ENCODE peak calls at places on chromosomes 6 and 20, in six cellular contexts. J is uterus, E is heart left ventricle, D is IMR-90, A is endothelial cell, B is cardiac muscle cell. V is an unnamed sample.

GRCh38 chr6:16514249-16514648 is 247.0 kb downstream of the ATXN1 start:
- DNase-seq in D (peak; percentile 76), J (no peak), A (peak; percentile 29), E (no peak), B (peak; percentile 44), V (no peak)

GRCh38 chr20:43969501-43969900 is 54.8 kb downstream of the TOX2 start:
- DNase-seq in E (no peak), J (no peak), B (no peak), A (no peak), D (no peak), V (no peak)

GRCh38 chr6:31005249-31006020 is 4.8 kb upstream of the MUC22 start:
- DNase-seq in B (no peak), D (no peak), A (no peak), E (peak; percentile 71), J (no peak), V (no peak)

GRCh38 chr6:53544050-53544499 is 826 bp downstream of the GCLC start:
- DNase-seq in D (peak; percentile 27), J (no peak), E (no peak), B (no peak), A (no peak), V (no peak)

GRCh38 chr6:154614101-154614500 is 103.6 kb upstream of the CNKSR3 start:
- DNase-seq in D (peak; percentile 22), A (no peak), B (no peak), J (no peak), E (no peak), V (no peak)

GRCh38 chr6:122996797-122997520 is 924 bp downstream of the CLVS2 start:
- DNase-seq in D (no peak), A (no peak), J (no peak), B (no peak), E (no peak), V (no peak)

GRCh38 chr6:134443009-134443408 is 125.1 kb upstream of the SGK1 start:
- DNase-seq in A (no peak), B (no peak), J (no peak), E (no peak), D (no peak), V (no peak)

GRCh38 chr6:121890307-121890910 is 455.0 kb downstream of the GJA1 start:
- DNase-seq in J (no peak), B (no peak), E (no peak), A (no peak), D (no peak), V (no peak)

GRCh38 chr20:10527781-10528180 is 92.7 kb downstream of the SLX4IP start:
- DNase-seq in B (no peak), D (no peak), A (no peak), E (no peak), J (no peak), V (no peak)

GRCh38 chr6:16494781-16495180 is 256.4 kb downstream of the GMPR start:
- DNase-seq in J (no peak), D (peak; percentile 31), A (no peak), E (no peak), B (no peak), V (no peak)

GRCh38 chr20:38559764-38560163 is 21.2 kb upstream of the ADIG start:
- DNase-seq in B (no peak), A (no peak), J (no peak), E (no peak), D (peak; percentile 13), V (no peak)

GRCh38 chr20:63056236-63057132 is 49.7 kb upstream of the BHLHE23 start:
- DNase-seq in A (peak; percentile 85), B (peak; percentile 49), J (no peak), E (no peak), D (no peak), V (peak; percentile 35)

GRCh38 chr6:56595490-56596122 is 47.1 kb downstream of the DST start:
- DNase-seq in A (peak; percentile 26), B (peak; percentile 60), J (peak; percentile 29), E (peak; percentile 44), D (peak; percentile 30), V (no peak)

GRCh38 chr6:109455502-109456282 is at the start of gene MICAL1:
- DNase-seq in J (peak; percentile 72), E (peak; percentile 77), A (peak; percentile 45), B (peak; percentile 65), D (peak; percentile 24), V (no peak)

GRCh38 chr6:158322724-158323560 is 10.7 kb downstream of the TULP4 start:
- DNase-seq in B (no peak), D (peak; percentile 81), A (no peak), J (no peak), E (no peak), V (no peak)

GRCh38 chr20:41361757-41362747 is 4.6 kb downstream of the EMILIN3 start:
- DNase-seq in J (no peak), D (no peak), A (no peak), B (no peak), E (peak; percentile 53), V (no peak)

GRCh38 chr6:106165885-106166485 is 79.8 kb downstream of the PRDM1 start:
- DNase-seq in D (peak; percentile 77), A (no peak), B (no peak), J (no peak), E (no peak), V (no peak)

GRCh38 chr6:706819-707381 is 14.0 kb upstream of the EXOC2 start:
- DNase-seq in A (no peak), B (no peak), D (no peak), J (no peak), E (no peak), V (no peak)

GRCh38 chr6:17473554-17473953 is 80.2 kb downstream of the CAP2 start:
- DNase-seq in A (no peak), D (no peak), B (peak; percentile 72), J (no peak), E (peak; percentile 29), V (no peak)

GRCh38 chr6:40485300-40485699 is 101.9 kb downstream of the LRFN2 start:
- DNase-seq in J (no peak), A (no peak), D (no peak), B (peak; percentile 9), E (no peak), V (no peak)

GRCh38 chr6:49499121-49499520 is 602 bp upstream of the GLYATL3 start:
- DNase-seq in J (no peak), A (no peak), D (no peak), E (no peak), B (no peak), V (no peak)

GRCh38 chr6:56374841-56375369 is 127.5 kb upstream of the COL21A1 start:
- DNase-seq in A (no peak), D (peak; percentile 65), B (no peak), E (peak; percentile 45), J (peak; percentile 68), V (no peak)

DNA sequence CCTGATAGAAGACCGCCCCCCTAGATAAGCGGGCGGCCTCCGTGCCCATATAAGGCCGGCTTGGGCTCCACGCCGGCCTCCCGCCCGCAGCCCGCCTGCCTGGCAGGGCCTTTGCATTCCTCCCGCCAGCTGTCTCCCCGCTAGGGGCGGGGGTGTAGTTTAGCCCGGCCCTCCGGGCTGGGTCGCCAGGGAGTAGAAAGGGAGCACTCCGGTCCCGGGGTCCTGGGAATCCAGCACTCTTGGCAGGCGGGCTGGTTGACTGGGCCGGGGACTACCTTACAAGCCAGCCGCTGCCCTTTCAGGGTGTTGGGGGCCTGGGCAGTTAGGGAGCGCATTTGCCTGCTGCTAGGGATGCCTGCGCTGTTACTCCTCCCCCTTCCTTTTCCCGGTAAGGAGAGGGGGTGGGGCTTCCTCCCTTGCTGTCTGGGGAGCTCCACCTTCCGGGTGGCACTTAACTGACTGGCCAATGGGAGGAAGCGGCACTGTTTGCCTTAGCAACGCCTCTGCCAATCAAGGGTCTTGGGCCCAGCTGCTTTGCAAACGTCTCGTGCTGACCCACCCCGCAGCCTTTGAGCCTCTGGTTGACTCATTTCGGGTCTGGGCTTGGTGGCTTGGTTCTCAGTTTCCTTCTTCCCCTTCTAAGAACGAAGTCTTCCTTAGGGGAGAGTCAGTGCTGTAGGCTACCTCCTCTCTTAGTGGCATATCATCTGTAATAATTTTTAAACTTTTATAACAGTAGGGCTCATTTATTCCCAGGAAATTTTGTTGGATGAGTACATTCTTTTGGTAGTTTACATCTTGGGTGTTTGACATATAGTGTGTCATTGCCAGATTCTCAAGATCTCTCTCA is 3.4 kb downstream of the SRF start:
- DNase-seq in D (peak; percentile 99), B (peak; percentile 96), E (peak; percentile 98), J (peak; percentile 95), A (peak; percentile 91), V (peak; percentile 95)
- TF ChIP-seq CTCF in D (no peak), B (peak; percentile 6), E (peak; percentile 26), J (peak; percentile 19), A (no peak), V (no peak)

DNA sequence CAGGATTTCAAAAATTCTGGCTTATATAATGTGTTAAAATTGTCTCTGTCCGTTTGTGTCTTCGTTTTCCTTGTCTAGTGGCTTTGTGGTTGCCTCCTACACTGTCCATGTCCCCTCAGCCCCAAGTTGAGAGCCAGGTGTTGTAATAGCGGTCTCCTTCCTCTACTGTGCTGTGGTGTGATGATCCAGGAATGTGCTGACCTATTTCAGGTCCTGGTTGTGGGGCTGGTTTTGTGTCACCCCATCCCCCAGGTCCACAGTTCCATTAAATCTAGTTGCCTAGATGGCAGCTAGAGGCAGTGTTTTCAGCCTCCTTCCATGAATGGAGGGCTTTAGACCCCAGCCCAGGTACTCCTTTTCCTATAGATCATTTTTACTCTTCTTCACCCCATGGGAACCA is 128.7 kb downstream of the DNAH8 start:
- DNase-seq in D (no peak), J (no peak), E (no peak), B (no peak), A (no peak), V (no peak)
- TF ChIP-seq CTCF in D (no peak), J (no peak), E (no peak), B (no peak), A (no peak), V (no peak)

GRCh38 chr6:111741177-111741952 is 131.9 kb downstream of the FYN start:
- DNase-seq in E (no peak), B (no peak), D (no peak), J (no peak), A (no peak), V (no peak)

GRCh38 chr6:111745186-111745585 is 128.1 kb downstream of the FYN start:
- DNase-seq in J (no peak), E (no peak), A (no peak), B (no peak), D (peak; percentile 44), V (no peak)

GRCh38 chr6:111743859-111744692 is 129.2 kb downstream of the FYN start:
- DNase-seq in J (peak; percentile 47), D (peak; percentile 90), B (no peak), E (peak; percentile 78), A (no peak), V (no peak)

GRCh38 chr6:111745636-111746035 is 127.6 kb downstream of the FYN start:
- DNase-seq in A (no peak), J (no peak), D (no peak), E (no peak), B (no peak), V (no peak)

DNA sequence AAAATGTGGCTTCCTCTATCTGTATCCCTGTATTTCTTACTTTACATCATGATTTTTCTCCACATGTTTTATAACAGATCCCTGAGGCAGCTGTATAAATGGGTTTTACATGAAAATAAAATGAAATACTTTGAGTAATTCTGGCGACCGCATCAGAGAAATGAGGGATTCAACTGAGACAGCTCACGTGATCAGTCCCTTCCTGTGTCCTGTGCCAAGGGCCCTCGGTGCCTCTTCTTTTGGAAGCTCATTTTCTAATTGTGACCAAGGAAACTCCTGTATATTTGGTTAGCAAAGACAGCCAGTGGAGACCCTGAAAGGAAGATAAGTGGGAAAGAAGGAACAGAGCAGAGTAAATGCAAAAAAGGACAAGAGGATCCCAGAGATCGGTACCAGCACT is 129.9 kb downstream of the FYN start:
- DNase-seq in E (no peak), A (no peak), D (no peak), J (no peak), B (no peak), V (no peak)
- TF ChIP-seq CTCF in E (no peak), A (no peak), D (no peak), J (no peak), B (no peak), V (no peak)

GRCh38 chr6:43812850-43813584 is 43.0 kb downstream of the VEGFA start:
- DNase-seq in J (no peak), B (no peak), E (no peak), A (no peak), D (peak; percentile 7), V (no peak)
- TF ChIP-seq CTCF in J (no peak), B (no peak), E (no peak), A (no peak), D (no peak), V (no peak)